ENCODE peak calls at places on chromosomes 3 and 15, in seven cellular contexts. W is mesothelial cell of epicardium; C is activated T-cell treated with anti-CD3 and anti-CD28 coated beads, Interleukin-2, amount 50 U/mL, for 72 hours; T is cardiac fibroblast; P is NCI-H1092; O is epithelial cell of esophagus; V is GDM1. Y is an unnamed sample.

GRCh38 chr3:187678869-187679268 is 8.7 kb upstream of the SST start:
- DNase-seq in C (peak), T (peak), P (no peak), V (no peak), W (no peak), O (peak), Y (no peak)

GRCh38 chr15:93899817-93900216 is 331.5 kb upstream of the MCTP2 start:
- DNase-seq in C (no peak), V (no peak), T (no peak), P (no peak), W (no peak), O (no peak), Y (no peak)

GRCh38 chr15:73802336-73803105 is 49.4 kb upstream of the INSYN1 start:
- DNase-seq in C (no peak), O (no peak), V (no peak), W (no peak), P (no peak), T (no peak), Y (no peak)

GRCh38 chr3:132843851-132844565 is 121.8 kb upstream of the NPHP3 start:
- DNase-seq in P (no peak), C (no peak), T (no peak), W (no peak), O (no peak), V (no peak), Y (no peak)

GRCh38 chr3:16917256-16917935 is 32.6 kb downstream of the PLCL2 start:
- DNase-seq in C (peak), O (peak), W (no peak), T (no peak), V (no peak), P (no peak), Y (no peak)

GRCh38 chr3:56980798-56981390 is 79.6 kb upstream of the SPATA12 start:
- DNase-seq in T (peak), V (peak), P (no peak), C (peak), O (peak), W (no peak), Y (no peak)

GRCh38 chr3:148466143-148466542 is 231.6 kb upstream of the AGTR1 start:
- DNase-seq in P (no peak), W (no peak), V (no peak), C (peak), O (no peak), T (peak), Y (no peak)

GRCh38 chr3:7305561-7305960 is 444.6 kb downstream of the GRM7 start:
- DNase-seq in O (no peak), T (no peak), P (no peak), V (no peak), C (no peak), W (no peak), Y (no peak)

GRCh38 chr3:126476166-126476975 is 680 bp upstream of the ZXDC start:
- DNase-seq in O (peak), P (peak), W (no peak), V (peak), T (peak), C (no peak), Y (peak)

GRCh38 chr3:160577551-160578195 is 12.3 kb upstream of the KPNA4 start:
- DNase-seq in T (peak), C (no peak), V (no peak), W (no peak), P (no peak), O (peak), Y (no peak)

GRCh38 chr3:104291878-104292277 is 1074.8 kb upstream of the ALCAM start:
- DNase-seq in C (no peak), W (no peak), O (no peak), P (no peak), T (no peak), V (no peak), Y (no peak)

GRCh38 chr15:25177955-25178801 is 223.4 kb downstream of the SNRPN start:
- DNase-seq in C (no peak), T (no peak), V (no peak), W (peak), P (no peak), O (no peak), Y (peak)

GRCh38 chr3:536417-536813 is 339.9 kb downstream of the CHL1 start:
- DNase-seq in W (no peak), P (no peak), T (no peak), V (no peak), O (no peak), C (no peak), Y (no peak)

GRCh38 chr15:38750816-38751215 is 186.2 kb upstream of the RASGRP1 start:
- DNase-seq in T (peak), O (peak), P (no peak), C (no peak), V (no peak), W (no peak), Y (no peak)

GRCh38 chr15:40054056-40054745 is 15.2 kb upstream of the SRP14 start:
- DNase-seq in P (no peak), V (no peak), T (no peak), O (no peak), W (no peak), C (peak), Y (no peak)

GRCh38 chr3:186381424-186382216 is 19.6 kb upstream of the DGKG start:
- DNase-seq in V (no peak), T (no peak), P (no peak), O (peak), C (no peak), W (no peak), Y (no peak)

GRCh38 chr3:190807719-190808375 is 54.6 kb downstream of the GMNC start:
- DNase-seq in V (no peak), O (peak), C (no peak), W (no peak), P (no peak), T (peak), Y (no peak)

GRCh38 chr3:90040554-90040953 is 933.1 kb downstream of the EPHA3 start:
- DNase-seq in P (no peak), T (no peak), C (no peak), V (no peak), O (no peak), W (no peak), Y (no peak)

GRCh38 chr3:132870596-132870995 is 148.4 kb upstream of the NPHP3 start:
- DNase-seq in V (no peak), O (no peak), C (no peak), W (no peak), T (no peak), P (peak), Y (no peak)

GRCh38 chr3:39378092-39378491 is 5.1 kb upstream of the SLC25A38 start:
- DNase-seq in W (no peak), P (no peak), O (peak), V (no peak), C (peak), T (peak), Y (no peak)

Y was measured in D721Med.